ENCODE peak calls at places on chromosome 6, in ten cellular contexts. B is non-pigmented ciliary epithelial cell; N is Ammon's horn; G is NCI-H774; W is stimulated activated CD4-positive, alpha-beta T cell treated with anti-CD3 and anti-CD28 coated beads, Interleukin-4, amount 100 ng/mL, for 24 hours; L is activated naive CD4-positive, alpha-beta T cell treated with anti-CD3 and anti-CD28 coated beads, Interleukin-2, amount 10 ng/mL, durations not matched to agents 7 days and 5 days; Q is NCI-H345; R is iris pigment epithelial cell; J is IMR-90; D is DMS153. T is an unnamed sample.

GRCh38 chr6:36733300-36733699 is 35.7 kb downstream of the RAB44 start:
- DNase-seq in B (no peak), N (no peak), G (no peak), W (no peak), L (no peak), Q (no peak), R (no peak), J (no peak), D (no peak), T (no peak)

GRCh38 chr6:71228461-71229041 is 60.1 kb upstream of the OGFRL1 start:
- DNase-seq in B (no peak), N (no peak), G (no peak), W (no peak), L (no peak), Q (no peak), R (peak; percentile 77), J (peak; percentile 66), D (no peak), T (no peak)

GRCh38 chr6:108902389-108902792 is 54.2 kb downstream of the ARMC2 start:
- DNase-seq in B (no peak), N (no peak), G (no peak), W (no peak), L (no peak), Q (no peak), R (peak; percentile 59), J (peak; percentile 52), D (no peak), T (no peak)

GRCh38 chr6:18488004-18488403 is 100.9 kb downstream of the RNF144B start:
- DNase-seq in B (no peak), N (no peak), G (no peak), W (no peak), L (no peak), Q (no peak), R (peak; percentile 16), J (no peak), D (no peak), T (no peak)

GRCh38 chr6:125867483-125867935 is 76.7 kb downstream of the NCOA7 start:
- DNase-seq in B (no peak), N (no peak), G (no peak), W (no peak), L (no peak), Q (peak; percentile 11), R (peak; percentile 93), J (peak; percentile 84), D (peak; percentile 34), T (no peak)

GRCh38 chr6:20056350-20056992 is 155.8 kb downstream of the MBOAT1 start:
- DNase-seq in B (peak; percentile 28), N (peak; percentile 69), G (peak; percentile 75), W (no peak), L (no peak), Q (peak; percentile 58), R (peak; percentile 69), J (peak; percentile 63), D (peak; percentile 26), T (no peak)

GRCh38 chr6:79033279-79033678 is 44.8 kb downstream of the PHIP start:
- DNase-seq in B (no peak), N (no peak), G (no peak), W (no peak), L (no peak), Q (no peak), R (no peak), J (no peak), D (no peak), T (no peak)

GRCh38 chr6:4350571-4351505 is 215.5 kb upstream of the ECI2 start:
- DNase-seq in B (no peak), N (no peak), G (no peak), W (no peak), L (no peak), Q (no peak), R (peak; percentile 62), J (peak; percentile 73), D (no peak), T (no peak)

GRCh38 chr6:167856999-167857660 is 30.4 kb downstream of the AFDN start:
- DNase-seq in B (peak; percentile 66), N (no peak), G (no peak), W (no peak), L (no peak), Q (no peak), R (peak; percentile 93), J (peak; percentile 71), D (peak; percentile 50), T (no peak)

GRCh38 chr6:142138876-142139275 is 6.2 kb downstream of the GJE1 start:
- DNase-seq in B (no peak), N (no peak), G (no peak), W (no peak), L (no peak), Q (no peak), R (no peak), J (no peak), D (no peak), T (no peak)

GRCh38 chr6:44342489-44342888 is at the start of gene SPATS1:
- DNase-seq in B (no peak), N (peak; percentile 29), G (no peak), W (no peak), L (no peak), Q (no peak), R (peak; percentile 6), J (no peak), D (no peak), T (no peak)

GRCh38 chr6:52728394-52728793 is 34.9 kb downstream of the GSTA2 start:
- DNase-seq in B (no peak), N (no peak), G (no peak), W (no peak), L (no peak), Q (no peak), R (no peak), J (no peak), D (no peak), T (no peak)

GRCh38 chr6:163187201-163187600 is 227.3 kb upstream of the QKI start:
- DNase-seq in B (no peak), N (no peak), G (no peak), W (no peak), L (no peak), Q (no peak), R (no peak), J (no peak), D (no peak), T (no peak)

GRCh38 chr6:168616807-168617756 is 176.1 kb downstream of the SMOC2 start:
- DNase-seq in B (no peak), N (peak; percentile 51), G (peak; percentile 12), W (no peak), L (no peak), Q (no peak), R (no peak), J (no peak), D (no peak), T (no peak)

GRCh38 chr6:157625111-157625510 is 197.9 kb upstream of the SNX9 start:
- DNase-seq in B (no peak), N (no peak), G (no peak), W (no peak), L (no peak), Q (no peak), R (no peak), J (no peak), D (no peak), T (no peak)

GRCh38 chr6:158061709-158062461 is 80.2 kb downstream of the SYNJ2 start:
- DNase-seq in B (no peak), N (no peak), G (no peak), W (no peak), L (no peak), Q (no peak), R (peak; percentile 64), J (no peak), D (no peak), T (no peak)

T was measured in activated naive CD8-positive, alpha-beta T cell treated with anti-CD3 and anti-CD28 coated beads, Interleukin-2, amount 50 U/mL, for 24 hours.